ENCODE peak calls at places on chromosome 5, in seven cellular contexts. T is psoas muscle; G is activated T-cell treated with anti-CD3 and anti-CD28 coated beads, Interleukin-2, amount 50 U/mL, for 4 hours; K is neural crest cell; Q is NCI-H2081; S is substantia nigra; J is progenitor cell of endocrine pancreas. R is an unnamed sample.

GRCh38 chr5:143177263-143177994 is 226.1 kb downstream of the NR3C1 start:
- DNase-seq in T (no peak), G (no peak), K (no peak), Q (peak), S (no peak), J (no peak), R (no peak)

GRCh38 chr5:179624841-179625271 is 1.4 kb upstream of the HNRNPH1 start:
- DNase-seq in T (no peak), G (no peak), K (no peak), Q (no peak), S (no peak), J (no peak), R (no peak)

GRCh38 chr5:72366324-72366976 is 46.3 kb downstream of the PTCD2 start:
- DNase-seq in T (peak), G (no peak), K (peak), Q (peak), S (peak), J (peak), R (peak)

GRCh38 chr5:96487859-96488258 is 54.8 kb upstream of the PCSK1 start:
- DNase-seq in T (no peak), G (no peak), K (no peak), Q (no peak), S (no peak), J (no peak), R (no peak)

GRCh38 chr5:149869266-149869875 is 75.2 kb downstream of the PDE6A start:
- DNase-seq in T (no peak), G (no peak), K (no peak), Q (no peak), S (no peak), J (no peak), R (no peak)

GRCh38 chr5:171295299-171295698 is 13.7 kb upstream of the TLX3 start:
- DNase-seq in T (no peak), G (no peak), K (no peak), Q (no peak), S (no peak), J (no peak), R (no peak)

GRCh38 chr5:178155065-178155464 is 1.4 kb upstream of the NHP2 start:
- DNase-seq in T (no peak), G (no peak), K (no peak), Q (no peak), S (no peak), J (no peak), R (no peak)

GRCh38 chr5:90479611-90480385 is 5.1 kb downstream of the POLR3G start:
- DNase-seq in T (no peak), G (no peak), K (no peak), Q (no peak), S (no peak), J (no peak), R (no peak)

GRCh38 chr5:66498791-66499207 is 97.4 kb upstream of the MAST4 start:
- DNase-seq in T (no peak), G (no peak), K (no peak), Q (peak), S (no peak), J (no peak), R (no peak)

GRCh38 chr5:95822408-95823240 is at the start of gene GLRX:
- DNase-seq in T (peak), G (peak), K (peak), Q (peak), S (peak), J (peak), R (peak)

GRCh38 chr5:88833371-88834107 is 49.4 kb downstream of the MEF2C start:
- DNase-seq in T (no peak), G (peak), K (no peak), Q (peak), S (peak), J (no peak), R (no peak)

GRCh38 chr5:68441309-68441708 is 225.8 kb downstream of the PIK3R1 start:
- DNase-seq in T (no peak), G (no peak), K (no peak), Q (no peak), S (no peak), J (no peak), R (no peak)

GRCh38 chr5:39224196-39224754 is 4.9 kb upstream of the FYB1 start:
- DNase-seq in T (peak), G (no peak), K (no peak), Q (no peak), S (peak), J (no peak), R (peak)